ENCODE peak calls at places on chromosomes 1 and 21, in four cellular contexts. One of them, this sample, is unnamed.
A peak's percentile ranks its signal among the peaks of the same experiment; 100 is the strongest.

GRCh38 chr1:24021403-24022266 is 41.5 kb upstream of the SRSF10 start:
- DNase-seq in IMR-90: no peak
- DNase-seq in mesendoderm: no peak
- DNase-seq in H1: no peak
- DNase-seq in this sample: no peak

GRCh38 chr1:167454304-167454928 is 63.9 kb downstream of the CD247 start:
- DNase-seq in IMR-90: no peak
- DNase-seq in mesendoderm: peak; percentile 52
- DNase-seq in H1: no peak
- DNase-seq in this sample: peak; percentile 66

GRCh38 chr1:30307182-30307581 is 416.2 kb downstream of the MATN1 start:
- DNase-seq in IMR-90: no peak
- DNase-seq in mesendoderm: no peak
- DNase-seq in H1: no peak
- DNase-seq in this sample: no peak

GRCh38 chr1:55506686-55507577 is 291.8 kb upstream of the USP24 start:
- DNase-seq in IMR-90: peak; percentile 63
- DNase-seq in mesendoderm: no peak
- DNase-seq in H1: no peak
- DNase-seq in this sample: no peak

GRCh38 chr21:41948901-41949300 is 4.9 kb downstream of the C2CD2 start:
- DNase-seq in IMR-90: no peak
- DNase-seq in mesendoderm: no peak
- DNase-seq in H1: no peak
- DNase-seq in this sample: no peak

GRCh38 chr1:6507461-6507911 is 16.0 kb upstream of the PLEKHG5 start:
- DNase-seq in IMR-90: no peak
- DNase-seq in mesendoderm: no peak
- DNase-seq in H1: no peak
- DNase-seq in this sample: no peak

GRCh38 chr21:34158866-34159616 is 85.7 kb downstream of the MRPS6 start:
- DNase-seq in IMR-90: no peak
- DNase-seq in mesendoderm: no peak
- DNase-seq in H1: no peak
- DNase-seq in this sample: no peak

GRCh38 chr1:42971848-42972291 is 13.2 kb upstream of the SLC2A1 start:
- DNase-seq in IMR-90: peak; percentile 94
- DNase-seq in mesendoderm: no peak
- DNase-seq in H1: no peak
- DNase-seq in this sample: no peak

GRCh38 chr21:28084951-28085350 is 907.7 kb downstream of the LTN1 start:
- DNase-seq in IMR-90: no peak
- DNase-seq in mesendoderm: no peak
- DNase-seq in H1: no peak
- DNase-seq in this sample: no peak

GRCh38 chr1:242784807-242785206 is 260.3 kb upstream of the PLD5 start:
- DNase-seq in IMR-90: no peak
- DNase-seq in mesendoderm: no peak
- DNase-seq in H1: no peak
- DNase-seq in this sample: no peak

GRCh38 chr1:27774654-27775053 is 1.6 kb downstream of the STX12 start:
- DNase-seq in IMR-90: no peak
- DNase-seq in mesendoderm: no peak
- DNase-seq in H1: no peak
- DNase-seq in this sample: no peak
- H3K56ac ChIP-seq in IMR-90: no peak overlapping the region
- H3K56ac ChIP-seq in mesendoderm: no peak overlapping the region
- H3K56ac ChIP-seq in H1: no peak overlapping the region
- H3K56ac ChIP-seq in this sample: no peak overlapping the region

GRCh38 chr1:246631426-246631825 is 65.2 kb downstream of the CNST start:
- DNase-seq in IMR-90: peak; percentile 82
- DNase-seq in mesendoderm: no peak
- DNase-seq in H1: no peak
- DNase-seq in this sample: no peak
- H3K56ac ChIP-seq in IMR-90: peak overlapping the region; percentile 89
- H3K56ac ChIP-seq in mesendoderm: no peak overlapping the region
- H3K56ac ChIP-seq in H1: no peak overlapping the region
- H3K56ac ChIP-seq in this sample: no peak overlapping the region

DNA sequence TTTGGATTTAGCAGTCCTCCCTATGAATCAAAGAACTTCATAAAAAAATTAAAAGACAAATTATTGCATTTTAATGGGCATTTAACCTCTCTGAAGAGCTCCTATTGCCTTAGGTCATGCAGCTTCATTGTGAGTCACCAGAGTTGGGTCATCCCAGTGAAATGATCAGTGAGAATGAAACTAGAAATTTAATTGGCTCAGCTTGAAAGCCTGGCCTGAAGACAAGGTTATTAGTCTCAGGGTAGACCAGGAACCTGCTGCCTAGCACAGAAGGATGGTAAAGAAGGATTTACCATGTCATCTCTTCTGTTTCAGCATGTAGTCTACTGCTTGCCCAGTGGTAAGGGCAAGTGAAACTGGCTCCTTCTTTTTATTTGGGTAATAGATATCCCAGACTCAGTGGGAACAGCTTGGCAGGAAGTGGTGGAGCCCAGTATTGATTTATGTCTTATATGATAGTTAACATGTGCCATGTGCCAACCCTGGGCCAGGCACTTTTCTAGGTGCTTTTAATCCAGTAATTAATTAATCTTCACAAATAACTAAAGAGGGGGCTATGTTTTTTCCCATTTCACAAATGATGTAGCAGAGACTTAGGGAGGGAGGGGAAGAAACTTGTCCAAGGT is 23.6 kb downstream of the LAMC2 start:
- DNase-seq in IMR-90: peak; percentile 92
- DNase-seq in mesendoderm: peak; percentile 48
- DNase-seq in H1: no peak
- DNase-seq in this sample: no peak
- H3K56ac ChIP-seq in IMR-90: no peak overlapping the region
- H3K56ac ChIP-seq in mesendoderm: no peak overlapping the region
- H3K56ac ChIP-seq in H1: no peak overlapping the region
- H3K56ac ChIP-seq in this sample: no peak overlapping the region

GRCh38 chr1:8020032-8020431 is 6.1 kb downstream of the ERRFI1 start:
- DNase-seq in IMR-90: peak; percentile 59
- DNase-seq in mesendoderm: peak; percentile 71
- DNase-seq in H1: no peak
- DNase-seq in this sample: no peak
- H3K56ac ChIP-seq in IMR-90: no peak overlapping the region
- H3K56ac ChIP-seq in mesendoderm: no peak overlapping the region
- H3K56ac ChIP-seq in H1: no peak overlapping the region
- H3K56ac ChIP-seq in this sample: no peak overlapping the region

DNA sequence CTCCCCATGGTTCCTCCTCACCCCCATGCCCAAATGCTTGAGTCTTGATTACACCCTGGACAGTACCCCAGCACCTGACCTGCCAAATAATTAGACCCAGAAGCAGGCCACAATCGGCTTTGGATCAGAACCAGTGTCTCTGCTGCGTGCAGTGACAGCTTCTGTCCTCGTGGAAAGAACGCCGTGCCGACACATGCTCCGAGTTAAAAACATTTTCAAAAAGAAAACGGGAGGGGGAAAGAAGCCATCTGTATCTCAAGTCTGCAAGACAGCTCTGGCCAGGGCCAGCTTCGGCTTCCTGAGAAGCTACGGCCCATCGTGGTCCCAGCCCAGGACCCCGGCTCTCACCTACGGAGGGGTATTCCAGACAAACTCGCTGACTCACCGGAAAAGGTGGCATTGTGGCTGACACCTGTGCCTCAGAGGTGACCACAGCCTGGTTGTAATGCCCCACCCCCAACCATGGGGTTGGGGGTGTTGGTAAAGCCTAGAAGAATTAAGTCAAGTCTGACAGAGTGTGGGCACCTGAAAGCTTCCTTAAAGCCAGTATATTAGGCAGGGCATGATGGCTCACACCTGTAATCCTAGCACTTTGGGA is 25.8 kb downstream of the SSBP3 start:
- DNase-seq in IMR-90: no peak
- DNase-seq in mesendoderm: no peak
- DNase-seq in H1: no peak
- DNase-seq in this sample: no peak
- H3K56ac ChIP-seq in IMR-90: no peak overlapping the region
- H3K56ac ChIP-seq in mesendoderm: no peak overlapping the region
- H3K56ac ChIP-seq in H1: no peak overlapping the region
- H3K56ac ChIP-seq in this sample: no peak overlapping the region

DNA sequence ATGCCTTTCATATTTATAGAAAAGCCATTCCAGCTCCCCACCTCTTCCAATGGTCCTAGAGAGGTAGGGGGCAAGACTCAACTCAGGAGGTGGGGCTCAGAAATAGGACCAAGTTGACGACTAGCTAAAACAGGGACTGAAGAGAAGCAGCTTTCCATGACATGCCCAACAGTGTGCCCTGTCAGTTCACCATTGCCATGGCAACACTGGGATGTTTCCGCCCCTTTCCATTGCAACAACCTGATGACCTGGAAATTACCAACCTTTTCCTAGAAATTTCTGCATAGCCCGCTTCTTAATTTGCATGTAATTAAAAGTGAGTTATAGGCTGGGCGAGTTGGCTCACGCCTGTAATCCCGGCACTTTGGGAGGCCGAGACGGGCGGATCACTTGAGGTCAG is 22.4 kb upstream of the INTS3 start:
- DNase-seq in IMR-90: no peak
- DNase-seq in mesendoderm: peak; percentile 67
- DNase-seq in H1: no peak
- DNase-seq in this sample: no peak
- H3K56ac ChIP-seq in IMR-90: no peak overlapping the region
- H3K56ac ChIP-seq in mesendoderm: no peak overlapping the region
- H3K56ac ChIP-seq in H1: no peak overlapping the region
- H3K56ac ChIP-seq in this sample: no peak overlapping the region

GRCh38 chr1:18951416-18951815 is 5.1 kb downstream of the IFFO2 start:
- DNase-seq in IMR-90: no peak
- DNase-seq in mesendoderm: no peak
- DNase-seq in H1: no peak
- DNase-seq in this sample: no peak
- H3K56ac ChIP-seq in IMR-90: no peak overlapping the region
- H3K56ac ChIP-seq in mesendoderm: no peak overlapping the region
- H3K56ac ChIP-seq in H1: no peak overlapping the region
- H3K56ac ChIP-seq in this sample: no peak overlapping the region

GRCh38 chr1:183248989-183249691 is 63.1 kb downstream of the LAMC2 start:
- DNase-seq in IMR-90: no peak
- DNase-seq in mesendoderm: no peak
- DNase-seq in H1: no peak
- DNase-seq in this sample: no peak

GRCh38 chr1:183247066-183247465 is 61.0 kb downstream of the LAMC2 start:
- DNase-seq in IMR-90: no peak
- DNase-seq in mesendoderm: no peak
- DNase-seq in H1: no peak
- DNase-seq in this sample: no peak

GRCh38 chr1:183246436-183246835 is 60.4 kb downstream of the LAMC2 start:
- DNase-seq in IMR-90: no peak
- DNase-seq in mesendoderm: no peak
- DNase-seq in H1: no peak
- DNase-seq in this sample: no peak

GRCh38 chr1:183247931-183248330 is 61.9 kb downstream of the LAMC2 start:
- DNase-seq in IMR-90: no peak
- DNase-seq in mesendoderm: no peak
- DNase-seq in H1: no peak
- DNase-seq in this sample: no peak

DNA sequence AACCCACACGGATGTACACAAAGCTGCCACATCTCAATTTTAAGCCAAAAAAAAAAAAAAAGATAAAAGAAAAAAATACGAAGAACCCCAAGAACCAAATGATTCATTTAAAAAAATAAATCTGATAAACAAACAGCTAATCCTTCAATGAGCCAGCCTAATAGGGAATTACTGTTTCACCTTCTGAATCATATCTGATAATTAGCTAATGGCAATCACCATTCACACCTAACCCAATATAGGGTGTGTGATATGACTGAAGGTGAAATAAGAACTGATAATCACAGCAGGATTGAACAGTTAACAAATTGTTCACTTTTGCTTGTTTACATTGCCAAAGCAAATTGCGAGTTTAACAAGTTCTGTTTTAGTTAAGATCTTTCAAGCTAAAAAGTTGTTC is 61.4 kb downstream of the LAMC2 start:
- DNase-seq in IMR-90: no peak
- DNase-seq in mesendoderm: no peak
- DNase-seq in H1: no peak
- DNase-seq in this sample: no peak
- H3K56ac ChIP-seq in IMR-90: no peak overlapping the region
- H3K56ac ChIP-seq in mesendoderm: no peak overlapping the region
- H3K56ac ChIP-seq in H1: no peak overlapping the region
- H3K56ac ChIP-seq in this sample: no peak overlapping the region

DNA sequence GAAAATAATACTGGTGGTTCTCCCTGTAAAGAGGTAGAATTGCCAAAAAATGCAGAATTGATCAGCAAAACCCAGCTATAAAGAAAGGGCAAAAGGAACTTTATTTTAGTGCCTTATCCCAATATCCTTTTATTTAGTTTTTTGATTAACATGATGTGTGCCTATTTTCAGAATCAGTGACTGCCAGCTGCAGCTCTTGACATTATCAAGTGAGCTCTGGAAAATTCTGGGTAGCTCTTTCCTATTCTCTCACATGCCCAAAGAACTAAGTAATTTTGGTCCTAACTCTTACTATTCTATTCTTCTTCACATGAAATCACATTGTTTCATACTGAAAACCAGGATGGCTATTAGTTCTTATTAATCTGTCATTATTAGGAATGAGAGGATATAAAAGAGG is 22.1 kb downstream of the WNT2B start:
- DNase-seq in IMR-90: no peak
- DNase-seq in mesendoderm: no peak
- DNase-seq in H1: no peak
- DNase-seq in this sample: no peak
- H3K56ac ChIP-seq in IMR-90: no peak overlapping the region
- H3K56ac ChIP-seq in mesendoderm: no peak overlapping the region
- H3K56ac ChIP-seq in H1: no peak overlapping the region
- H3K56ac ChIP-seq in this sample: no peak overlapping the region